ENCODE peak calls at places on chromosomes 7 and 10, in ten cellular contexts. Y is mesenchymal stem cell, K is gastrocnemius medialis, N is Peyer's patch, X is adrenal gland, J is spleen, U is upper lobe of right lung, M is neuronal stem cell, W is H9, Q is aorta. G is an unnamed sample. For H3K4me1, the result is how much of the 10 kb centered on the place peaks cover.

GRCh38 chr10:83612050-83612449 is 527.3 kb upstream of the GHITM start:
- DNase-seq in U (no peak), Q (no peak), Y (peak), N (no peak), X (no peak), W (no peak), M (no peak), J (no peak), K (no peak), G (no peak)

GRCh38 chr10:9634466-9634865 is 1383.2 kb upstream of the CELF2 start:
- DNase-seq in X (no peak), N (no peak), Y (peak), W (no peak), M (no peak), J (no peak), K (no peak), U (no peak), Q (no peak), G (no peak)

GRCh38 chr7:106039486-106040060 is 72.5 kb downstream of the SYPL1 start:
- DNase-seq in Q (no peak), U (no peak), J (no peak), N (no peak), Y (peak), M (no peak), K (no peak), X (no peak), W (peak), G (no peak)

GRCh38 chr10:122567056-122567660 is 6.6 kb downstream of the DMBT1 start:
- DNase-seq in X (no peak), U (no peak), K (no peak), N (peak), Y (peak), W (peak), Q (no peak), M (no peak), J (peak), G (peak)

GRCh38 chr10:65949543-65949942 is 976.3 kb upstream of the LRRTM3 start:
- DNase-seq in Y (no peak), U (no peak), M (no peak), K (no peak), W (no peak), X (no peak), Q (no peak), N (no peak), J (no peak), G (no peak)

GRCh38 chr10:26357203-26357602 is 80.9 kb upstream of the APBB1IP start:
- DNase-seq in M (no peak), N (no peak), J (no peak), U (no peak), Q (no peak), X (no peak), K (no peak), Y (no peak), W (no peak), G (no peak)

GRCh38 chr7:151011097-151011409 is 13.2 kb downstream of the ATG9B start:
- DNase-seq in M (no peak), U (no peak), X (no peak), J (no peak), K (no peak), Y (peak), W (no peak), Q (no peak), N (no peak), G (no peak)

GRCh38 chr10:8146650-8147049 is 92.2 kb downstream of the GATA3 start:
- DNase-seq in J (no peak), M (no peak), W (no peak), N (no peak), Q (no peak), U (no peak), Y (no peak), X (no peak), K (no peak), G (peak)

GRCh38 chr7:51024867-51025266 is 242.2 kb upstream of the GRB10 start:
- DNase-seq in K (no peak), Q (no peak), W (no peak), Y (no peak), M (no peak), U (peak), X (no peak), J (no peak), N (no peak), G (no peak)

GRCh38 chr7:184768-185264 is 7.6 kb upstream of the FAM20C start:
- DNase-seq in W (no peak), M (no peak), X (no peak), Y (no peak), J (no peak), U (no peak), Q (no peak), K (peak), N (no peak), G (no peak)

GRCh38 chr10:69057951-69058297 is 30.0 kb upstream of the SRGN start:
- DNase-seq in Y (no peak), Q (no peak), K (no peak), M (no peak), N (no peak), W (no peak), J (no peak), X (no peak), U (no peak), G (no peak)

GRCh38 chr7:106126170-106126938 is 14.2 kb upstream of the SYPL1 start:
- DNase-seq in N (peak), U (no peak), M (no peak), Q (no peak), Y (peak), K (no peak), W (no peak), X (peak), J (no peak), G (peak)

GRCh38 chr10:121658111-121658510 is 59.9 kb upstream of the FGFR2 start:
- DNase-seq in X (no peak), N (no peak), U (no peak), Y (no peak), J (no peak), W (no peak), K (no peak), Q (no peak), M (no peak), G (no peak)

GRCh38 chr7:133535308-133535707 is 282.4 kb downstream of the EXOC4 start:
- DNase-seq in M (no peak), K (no peak), Y (no peak), U (no peak), J (no peak), Q (no peak), N (no peak), W (no peak), X (no peak), G (no peak)

GRCh38 chr10:70931168-70931805 is 42.9 kb upstream of the PCBD1 start:
- DNase-seq in W (no peak), M (no peak), X (no peak), Q (no peak), J (no peak), N (no peak), Y (peak), U (no peak), K (no peak), G (peak)

GRCh38 chr7:84154991-84155781 is 39.4 kb downstream of the SEMA3A start:
- DNase-seq in N (no peak), Q (no peak), Y (no peak), W (no peak), M (no peak), U (no peak), J (no peak), X (no peak), K (no peak), G (no peak)

GRCh38 chr10:127532659-127533058 is 16.4 kb upstream of the NPS start:
- DNase-seq in U (no peak), M (no peak), Q (no peak), N (no peak), K (no peak), W (no peak), J (no peak), Y (no peak), X (no peak), G (no peak)

GRCh38 chr10:61475449-61475873 is 22.3 kb upstream of the TMEM26 start:
- DNase-seq in J (no peak), Y (peak), N (no peak), Q (no peak), M (no peak), K (no peak), U (no peak), W (no peak), X (no peak), G (peak)

GRCh38 chr10:79258894-79259293 is 88.4 kb upstream of the PPIF start:
- DNase-seq in U (no peak), Y (no peak), J (no peak), W (no peak), Q (no peak), X (no peak), K (no peak), N (no peak), M (no peak), G (no peak)

GRCh38 chr7:11969627-11970026 is 137.6 kb upstream of the THSD7A start:
- DNase-seq in K (no peak), J (no peak), Y (no peak), Q (no peak), X (no peak), W (no peak), M (no peak), U (no peak), N (no peak), G (no peak)

GRCh38 chr7:137879357-137880158 is 32.8 kb upstream of the DGKI start:
- DNase-seq in W (peak), Q (no peak), M (no peak), X (no peak), K (no peak), U (no peak), N (no peak), J (peak), Y (no peak), G (no peak)

GRCh38 chr7:158802535-158803199 is 26.6 kb downstream of the ESYT2 start:
- DNase-seq in M (no peak), N (no peak), J (peak), K (no peak), Y (peak), X (no peak), Q (no peak), U (no peak), W (no peak), G (peak)

GRCh38 chr10:119893845-119894427 is 1.4 kb downstream of the SEC23IP start:
- DNase-seq in U (no peak), K (no peak), M (no peak), Q (no peak), N (no peak), W (no peak), X (no peak), J (no peak), Y (no peak), G (no peak)

DNA sequence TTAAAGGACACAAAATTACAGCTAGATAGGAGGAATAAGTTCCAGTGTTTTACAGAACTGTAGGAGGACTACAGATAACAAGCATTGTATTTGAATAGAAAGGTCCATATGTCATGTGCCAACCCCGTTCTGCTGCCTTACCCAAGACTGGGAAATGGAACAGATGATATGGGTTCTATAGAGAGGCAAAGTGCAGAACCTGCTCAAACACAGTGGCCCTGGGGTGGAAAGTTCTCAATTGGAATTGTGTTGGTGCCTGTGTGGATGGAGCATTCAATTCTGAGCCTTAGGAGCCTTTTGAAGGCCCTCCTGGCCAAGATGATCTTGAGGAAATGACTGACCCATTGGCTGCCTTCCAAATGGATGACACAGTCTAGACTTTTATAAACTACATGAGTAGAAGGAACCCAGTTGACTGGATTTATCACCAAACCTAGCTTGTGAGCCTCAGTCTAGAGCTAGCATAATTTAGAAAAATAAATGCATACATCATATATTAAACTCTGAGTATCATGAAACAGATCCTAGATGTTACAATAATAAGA is 4.1 kb upstream of the PRSS1 start:
- DNase-seq in K (no peak), W (no peak), Y (no peak), X (no peak), N (no peak), Q (no peak), M (no peak), J (no peak), U (no peak), G (peak)
- H3K4me1 ChIP-seq in K (under half), W (under half), Y (under half), X (under half), N (under half), Q (under half), M (under half), J (under half), U (under half), G (under half)

DNA sequence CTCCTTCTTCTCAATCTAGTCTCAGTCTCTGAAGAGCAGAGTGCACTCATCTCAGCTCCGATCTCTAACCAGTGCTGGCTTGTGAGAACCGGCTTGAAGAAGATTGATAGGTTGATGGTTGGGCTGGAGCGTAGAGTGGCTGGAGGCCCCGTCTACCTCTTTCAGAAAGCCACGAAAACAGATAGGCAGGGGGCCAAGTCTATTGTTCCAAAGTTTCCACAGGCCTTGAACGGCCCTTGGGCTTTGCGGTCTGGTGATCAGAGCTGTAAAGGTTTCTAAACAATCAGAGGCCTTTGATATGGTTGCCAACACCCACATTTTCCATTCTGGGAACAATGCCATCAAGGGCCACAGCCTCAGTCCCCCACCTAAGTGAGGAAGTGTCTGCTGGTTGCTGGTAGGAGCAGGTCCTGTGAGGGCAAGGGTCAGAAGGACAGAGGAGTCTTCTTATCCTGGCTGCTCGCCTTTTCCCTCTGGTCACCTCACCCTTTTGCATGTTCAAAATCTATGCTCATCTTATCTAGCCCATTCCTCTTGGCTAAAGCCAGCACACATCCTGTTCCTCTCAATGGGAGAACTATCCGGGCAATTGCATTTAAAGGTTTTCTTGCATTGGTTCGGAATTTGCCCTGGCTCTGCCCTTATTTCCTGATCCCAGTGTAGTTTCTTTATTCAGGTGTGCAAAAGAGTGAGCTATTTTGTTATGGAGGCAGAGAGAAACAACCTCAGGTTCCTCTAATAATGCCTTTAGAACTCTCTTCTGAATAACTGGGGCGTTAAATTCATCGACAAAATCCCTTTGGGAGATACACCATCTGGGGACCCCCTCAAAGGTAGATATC is 70.3 kb upstream of the KMT2E start:
- DNase-seq in Q (no peak), Y (no peak), N (peak), J (peak), W (no peak), X (peak), U (peak), M (no peak), K (no peak), G (no peak)
- H3K4me1 ChIP-seq in Q (under half), Y (under half), N (half or more), J (under half), W (under half), X (under half), U (under half), M (under half), K (under half), G (under half)

DNA sequence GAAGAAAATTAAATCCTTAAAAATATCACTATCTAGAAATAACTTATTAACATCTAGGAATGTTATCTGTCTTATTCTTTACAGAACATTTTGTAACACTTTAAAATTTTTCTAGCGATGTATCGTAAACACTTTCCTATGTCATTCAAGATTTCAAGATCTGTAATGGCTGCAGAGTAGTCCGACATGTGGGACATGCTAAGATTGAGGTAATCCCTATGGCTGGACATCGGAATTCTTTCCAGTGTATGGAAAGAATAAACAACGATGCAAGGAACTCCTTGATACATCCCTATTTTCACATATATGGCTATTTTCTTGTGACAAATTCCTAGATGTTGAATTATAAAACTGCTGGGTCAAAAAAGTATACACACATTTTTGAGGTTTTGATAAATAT is 37.5 kb downstream of the GNA12 start:
- DNase-seq in Y (no peak), X (no peak), W (no peak), N (no peak), K (no peak), M (no peak), U (no peak), J (no peak), Q (no peak), G (no peak)
- H3K4me1 ChIP-seq in Y (under half), X (half or more), W (under half), N (under half), K (under half), M (under half), U (under half), J (under half), Q (under half), G (half or more)

DNA sequence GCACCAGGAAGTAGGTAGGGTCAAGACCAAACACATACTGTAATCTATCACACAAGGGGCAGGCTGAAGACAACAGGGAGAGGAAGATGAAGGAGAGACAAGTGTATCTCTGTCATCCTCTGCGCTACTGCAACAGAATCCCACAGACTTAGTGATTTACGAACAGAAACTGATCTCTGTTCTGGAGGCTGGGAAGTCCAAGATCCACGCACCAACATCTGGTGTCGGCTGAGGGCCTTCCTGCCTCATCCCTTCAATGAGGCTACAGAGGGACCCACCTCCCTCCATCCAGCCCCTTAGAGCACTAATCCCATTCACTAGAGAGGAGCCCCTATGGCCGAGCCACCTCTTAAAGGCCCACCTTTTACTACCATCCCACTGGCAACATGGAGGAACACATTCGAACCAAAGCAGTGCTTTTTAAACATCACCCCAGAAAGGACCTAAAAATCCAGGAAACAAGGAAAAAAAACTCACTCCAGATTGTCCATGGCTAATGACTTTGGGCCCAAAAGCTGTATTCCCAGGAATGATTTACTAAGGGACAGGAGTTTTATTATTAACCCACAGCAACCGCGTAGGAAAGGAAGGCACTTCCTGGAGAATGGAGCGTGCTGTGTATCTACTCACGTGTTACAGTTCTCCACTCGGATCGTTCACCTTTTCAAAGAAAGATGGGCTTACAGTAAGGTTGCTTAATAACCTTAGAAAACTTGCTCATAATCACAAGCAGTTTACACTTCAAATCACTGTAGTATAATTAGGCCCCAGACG is 4.2 kb downstream of the BNIP3 start:
- DNase-seq in Y (no peak), X (no peak), W (no peak), N (no peak), Q (no peak), K (no peak), U (no peak), M (no peak), J (peak), G (no peak)
- H3K4me1 ChIP-seq in Y (under half), X (under half), W (under half), N (under half), Q (under half), K (half or more), U (under half), M (under half), J (under half), G (under half)

GRCh38 chr7:28700790-28701203 is 257.3 kb downstream of the TRIL start:
- DNase-seq in M (no peak), W (no peak), J (no peak), Q (no peak), N (no peak), U (no peak), X (no peak), K (no peak), Y (no peak), G (no peak)
- H3K4me1 ChIP-seq in M (under half), W (under half), J (under half), Q (under half), N (under half), U (under half), X (under half), K (under half), Y (under half), G (under half)